ENCODE peak calls at places on chromosomes 16 and 17, in eight cellular contexts. X is OCI-LY7, H is PC-3, R is MM.1S, V is HCT116, E is GM23338, N is neural progenitor cell, B is SK-N-SH. U is an unnamed sample.

GRCh38 chr17:67246648-67247415 is 1.8 kb upstream of the HELZ start:
- DNase-seq in E (peak; percentile 75), B (no peak), H (peak; percentile 98), V (peak; percentile 91), X (no peak), R (no peak), N (peak; percentile 28), U (peak; percentile 90)

GRCh38 chr17:72206376-72206775 is 85.6 kb downstream of the SOX9 start:
- DNase-seq in X (no peak), N (no peak), H (no peak), R (no peak), B (no peak), V (no peak), E (no peak), U (no peak)

GRCh38 chr17:79581306-79581932 is 29.4 kb downstream of the RBFOX3 start:
- DNase-seq in B (peak; percentile 60), N (no peak), E (no peak), X (no peak), R (no peak), V (no peak), H (peak; percentile 39), U (no peak)

GRCh38 chr17:51119415-51120356 is 982 bp downstream of the SPAG9 start:
- DNase-seq in H (peak; percentile 58), E (peak; percentile 71), N (peak; percentile 60), B (peak; percentile 24), R (peak; percentile 40), X (peak; percentile 75), V (peak; percentile 38), U (peak; percentile 60)

GRCh38 chr16:997440-998051 is 16.0 kb downstream of the SOX8 start:
- DNase-seq in R (no peak), B (no peak), X (no peak), H (peak; percentile 57), E (peak; percentile 82), V (no peak), N (peak; percentile 83), U (peak; percentile 79)

GRCh38 chr17:81418710-81419332 is 23.6 kb downstream of the BAHCC1 start:
- DNase-seq in N (no peak), X (no peak), V (no peak), H (peak; percentile 64), B (no peak), R (no peak), E (no peak), U (no peak)

GRCh38 chr17:4028436-4028835 is 64.2 kb upstream of the ATP2A3 start:
- DNase-seq in H (no peak), X (no peak), N (no peak), R (no peak), B (no peak), E (no peak), V (no peak), U (no peak)

GRCh38 chr17:42273474-42274272 is 2.5 kb downstream of the STAT5B start:
- DNase-seq in B (no peak), N (no peak), X (no peak), V (no peak), E (no peak), R (no peak), H (no peak), U (no peak)

GRCh38 chr17:70795620-70796019 is 626.3 kb downstream of the KCNJ2 start:
- DNase-seq in B (no peak), V (no peak), X (no peak), R (no peak), E (no peak), H (no peak), N (no peak), U (no peak)

GRCh38 chr16:46996391-46996790 is 22.9 kb upstream of the DNAJA2 start:
- DNase-seq in X (no peak), E (peak; percentile 35), V (no peak), R (no peak), N (no peak), H (no peak), B (no peak), U (no peak)

GRCh38 chr16:19375561-19376158 is 42.0 kb upstream of the TMC5 start:
- DNase-seq in N (peak; percentile 78), X (peak; percentile 78), B (peak; percentile 77), H (peak; percentile 67), E (peak; percentile 67), V (peak; percentile 60), R (peak; percentile 70), U (peak; percentile 65)

GRCh38 chr17:62648954-62649294 is 21.5 kb downstream of the MRC2 start:
- DNase-seq in X (no peak), H (no peak), R (no peak), E (peak; percentile 28), V (no peak), B (no peak), N (no peak), U (no peak)

GRCh38 chr16:27827765-27828164 is 235.7 kb downstream of the GSG1L start:
- DNase-seq in B (no peak), H (no peak), X (no peak), V (no peak), R (no peak), N (no peak), E (no peak), U (no peak)

GRCh38 chr17:7041607-7042506 is 2.0 kb downstream of the SLC16A11 start:
- DNase-seq in R (peak; percentile 1), N (peak; percentile 45), E (peak; percentile 64), H (no peak), X (no peak), V (no peak), B (peak; percentile 69), U (peak; percentile 63)

GRCh38 chr17:58249270-58250133 is 11.1 kb downstream of the LPO start:
- DNase-seq in X (peak; percentile 48), B (peak; percentile 99), V (peak; percentile 35), H (peak; percentile 58), N (peak; percentile 79), R (peak; percentile 42), E (peak; percentile 79), U (peak; percentile 74)

GRCh38 chr16:19717319-19717718 is 708 bp downstream of the KNOP1 start:
- DNase-seq in X (peak; percentile 11), R (peak; percentile 22), H (no peak), E (peak; percentile 64), B (no peak), N (peak; percentile 76), V (no peak), U (no peak)

GRCh38 chr16:66250686-66251405 is 115.6 kb upstream of the CDH5 start:
- DNase-seq in R (no peak), X (no peak), E (peak; percentile 8), H (peak; percentile 14), V (no peak), B (peak; percentile 63), N (no peak), U (peak; percentile 44)

GRCh38 chr17:8153550-8153956 is 1.3 kb upstream of the PER1 start:
- DNase-seq in R (no peak), B (no peak), H (peak; percentile 33), X (no peak), V (no peak), E (peak; percentile 38), N (peak; percentile 41), U (peak; percentile 95)

GRCh38 chr17:39177256-39177655 is 11.3 kb upstream of the ARL5C start:
- DNase-seq in E (peak; percentile 98), V (peak; percentile 39), N (peak; percentile 66), H (no peak), B (peak; percentile 59), R (no peak), X (no peak), U (no peak)

GRCh38 chr17:39175695-39176093 is 9.7 kb upstream of the ARL5C start:
- DNase-seq in E (no peak), B (no peak), H (no peak), N (no peak), V (no peak), X (no peak), R (no peak), U (no peak)

GRCh38 chr17:39173539-39174274 is 7.7 kb upstream of the ARL5C start:
- DNase-seq in H (no peak), B (no peak), R (no peak), V (no peak), X (no peak), N (no peak), E (no peak), U (no peak)

GRCh38 chr17:39171933-39172332 is 6.0 kb upstream of the ARL5C start:
- DNase-seq in E (no peak), R (no peak), H (no peak), B (no peak), N (no peak), V (no peak), X (peak; percentile 50), U (no peak)

GRCh38 chr17:39174907-39175694 is 9.1 kb upstream of the ARL5C start:
- DNase-seq in B (peak; percentile 93), E (peak; percentile 97), V (peak; percentile 26), H (peak; percentile 43), X (peak; percentile 91), N (peak; percentile 93), R (peak; percentile 36), U (peak; percentile 85)
- H3K27ac ChIP-seq in B (no peak overlapping the region), E (peak overlapping the region; percentile 87), V (no peak overlapping the region), H (no peak overlapping the region), X (peak overlapping the region; percentile 89), N (no peak overlapping the region), R (no peak overlapping the region), U (no peak overlapping the region)

GRCh38 chr16:84096447-84097005 is 20.2 kb downstream of the MBTPS1 start:
- DNase-seq in X (no peak), N (no peak), H (peak; percentile 75), V (no peak), E (no peak), B (no peak), R (no peak), U (peak; percentile 51)
- TF ChIP-seq EZH2phosphoT487 in X (no peak), N (no peak), H (no peak), V (no peak), E (no peak), B (no peak), R (no peak), U (no peak)

GRCh38 chr17:13230908-13231307 is 213.1 kb upstream of the ELAC2 start:
- DNase-seq in H (no peak), X (no peak), B (no peak), V (no peak), N (no peak), E (peak; percentile 12), R (no peak), U (no peak)

GRCh38 chr17:13228711-13229110 is 210.9 kb upstream of the ELAC2 start:
- DNase-seq in B (no peak), X (no peak), H (no peak), V (no peak), N (no peak), E (no peak), R (no peak), U (no peak)

GRCh38 chr17:13228225-13228624 is 210.4 kb upstream of the ELAC2 start:
- DNase-seq in H (no peak), R (no peak), V (no peak), E (no peak), B (no peak), N (no peak), X (no peak), U (no peak)

GRCh38 chr17:13230350-13230900 is 212.6 kb upstream of the ELAC2 start:
- DNase-seq in X (no peak), E (no peak), R (no peak), N (no peak), H (peak; percentile 47), B (no peak), V (no peak), U (no peak)
- TF ChIP-seq CTCF in X (no peak), E (no peak), R (no peak), N (no peak), H (peak; percentile 45), B (no peak), V (no peak), U (no peak)

DNA sequence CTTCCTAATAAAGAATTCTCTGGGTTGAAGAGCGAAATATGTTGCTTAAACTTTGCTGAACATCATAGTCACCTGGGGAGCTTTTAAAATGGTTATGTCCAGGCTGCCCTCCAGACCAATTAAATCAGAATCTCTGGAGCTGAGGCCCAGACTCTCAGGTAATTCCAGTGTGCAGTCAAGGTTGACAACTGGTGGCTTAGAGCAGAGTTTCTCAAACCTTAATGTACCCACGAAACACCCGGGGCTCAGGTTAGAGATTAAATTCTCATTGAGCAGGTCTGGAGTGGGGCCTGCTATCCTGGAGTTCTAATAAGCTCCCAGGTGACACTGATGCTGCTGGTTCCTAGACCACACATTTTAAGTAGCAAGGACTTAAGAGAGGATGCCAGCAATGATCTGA is 167.2 kb downstream of the SNX29 start:
- DNase-seq in V (no peak), H (no peak), N (no peak), B (no peak), X (no peak), R (no peak), E (no peak), U (no peak)
- H3K27ac ChIP-seq in V (no peak overlapping the region), H (no peak overlapping the region), N (no peak overlapping the region), B (no peak overlapping the region), X (peak overlapping the region; percentile 5), R (no peak overlapping the region), E (no peak overlapping the region), U (no peak overlapping the region)